ENCODE peak calls at places on chromosomes 1 and 21, in seven cellular contexts. M is GM23248; F is endodermal cell; I is right atrium auricular region; N is OCI-LY7; W is prostate gland; K is CD4-positive, alpha-beta T cell. E is an unnamed sample. For H3K9me3, the result is how much of the 10 kb centered on the place peaks cover.

GRCh38 chr1:88892146-88892877 is 945 bp upstream of the GTF2B start:
- DNase-seq in I (no peak), F (peak), M (peak), W (no peak), N (peak), K (no peak), E (no peak)

GRCh38 chr1:116288201-116288598 is 84.8 kb upstream of the ATP1A1 start:
- DNase-seq in M (no peak), W (no peak), K (no peak), F (no peak), N (peak), I (no peak), E (no peak)

GRCh38 chr1:30901798-30902652 is 6.5 kb downstream of the SDC3 start:
- DNase-seq in K (no peak), M (no peak), F (no peak), I (no peak), N (no peak), W (no peak), E (no peak)

GRCh38 chr1:231172411-231172810 is 10.6 kb downstream of the TRIM67 start:
- DNase-seq in I (no peak), W (no peak), N (no peak), K (no peak), M (no peak), F (no peak), E (no peak)

GRCh38 chr1:187396226-187396625 is 567.5 kb downstream of the PLA2G4A start:
- DNase-seq in M (no peak), F (peak), W (no peak), I (no peak), K (no peak), N (no peak), E (no peak)

GRCh38 chr1:24182041-24182440 is 5.0 kb downstream of the IFNLR1 start:
- DNase-seq in F (no peak), M (no peak), K (no peak), I (no peak), N (no peak), W (no peak), E (no peak)

GRCh38 chr1:6351480-6352137 is 42.0 kb downstream of the ACOT7 start:
- DNase-seq in F (no peak), I (no peak), K (no peak), M (no peak), N (no peak), W (peak), E (no peak)

GRCh38 chr1:39268112-39268581 is 63.7 kb downstream of the MACF1 start:
- DNase-seq in F (peak), N (no peak), I (peak), K (no peak), W (peak), M (peak), E (no peak)

GRCh38 chr1:40381268-40382109 is 8.0 kb downstream of the SMAP2 start:
- DNase-seq in I (no peak), K (no peak), W (no peak), F (no peak), N (peak), M (no peak), E (no peak)

GRCh38 chr1:18882511-18882910 is 19.8 kb downstream of the ALDH4A1 start:
- DNase-seq in W (no peak), N (no peak), K (no peak), I (no peak), M (peak), F (no peak), E (no peak)

GRCh38 chr1:241391926-241392710 is 35.1 kb upstream of the RGS7 start:
- DNase-seq in N (no peak), I (no peak), K (no peak), M (no peak), F (no peak), W (no peak), E (no peak)

GRCh38 chr1:196558424-196558823 is 49.8 kb downstream of the KCNT2 start:
- DNase-seq in W (no peak), F (no peak), N (no peak), M (peak), I (no peak), K (no peak), E (no peak)

GRCh38 chr1:165875171-165875570 is 47.8 kb downstream of the UCK2 start:
- DNase-seq in K (no peak), N (no peak), M (no peak), I (no peak), F (no peak), W (no peak), E (no peak)

GRCh38 chr1:30881266-30882181 is 27.0 kb downstream of the SDC3 start:
- DNase-seq in N (peak), K (no peak), F (no peak), M (no peak), W (no peak), I (no peak), E (peak)

GRCh38 chr1:50209749-50210148 is 101.0 kb downstream of the ELAVL4 start:
- DNase-seq in W (no peak), K (no peak), M (no peak), F (no peak), N (no peak), I (no peak), E (no peak)

GRCh38 chr1:31510853-31511789 is 65.2 kb upstream of the TINAGL1 start:
- DNase-seq in I (no peak), K (no peak), F (peak), N (no peak), M (no peak), W (peak), E (no peak)

GRCh38 chr1:56566994-56567393 is 12.4 kb downstream of the PLPP3 start:
- DNase-seq in K (no peak), M (no peak), N (no peak), I (no peak), W (no peak), F (peak), E (peak)

GRCh38 chr1:162899422-162900168 is 38.6 kb upstream of the CCDC190 start:
- DNase-seq in M (peak), F (no peak), I (no peak), N (no peak), W (no peak), K (no peak), E (no peak)

GRCh38 chr1:46804926-46805325 is 6.1 kb downstream of the CYP4B1 start:
- DNase-seq in M (no peak), F (no peak), N (no peak), W (no peak), I (peak), K (no peak), E (no peak)

GRCh38 chr1:53341961-53342707 is 14.3 kb upstream of the LRP8 start:
- DNase-seq in W (no peak), N (no peak), M (no peak), I (no peak), K (no peak), F (peak), E (peak)

GRCh38 chr1:228361314-228362140 is 45.1 kb downstream of the TRIM11 start:
- DNase-seq in M (no peak), F (no peak), N (no peak), K (no peak), I (no peak), W (no peak), E (no peak)

GRCh38 chr1:155983191-155984023 is 5.1 kb upstream of the ARHGEF2 start:
- DNase-seq in M (peak), K (no peak), F (peak), I (peak), N (peak), W (no peak), E (no peak)

GRCh38 chr21:33441489-33442477 is 38.0 kb downstream of the TMEM50B start:
- DNase-seq in K (no peak), M (peak), I (peak), F (peak), W (no peak), N (peak), E (no peak)

GRCh38 chr1:18907914-18908845 is 5.8 kb upstream of the ALDH4A1 start:
- DNase-seq in F (no peak), K (no peak), M (no peak), W (no peak), I (no peak), N (peak), E (no peak)

GRCh38 chr1:50181027-50181663 is 72.4 kb downstream of the ELAVL4 start:
- DNase-seq in F (no peak), I (no peak), K (no peak), N (no peak), W (peak), M (peak), E (no peak)

GRCh38 chr1:185734929-185735666 is 907 bp downstream of the HMCN1 start:
- DNase-seq in W (no peak), I (no peak), N (no peak), M (peak), K (no peak), F (no peak), E (no peak)

GRCh38 chr1:219681876-219682275 is 69.0 kb upstream of the ZC3H11B start:
- DNase-seq in M (no peak), I (no peak), F (no peak), K (no peak), W (no peak), N (no peak), E (no peak)

GRCh38 chr1:111596499-111596898 is 23.1 kb upstream of the RAP1A start:
- DNase-seq in M (no peak), I (no peak), K (peak), W (no peak), F (no peak), N (no peak), E (no peak)

GRCh38 chr1:53592985-53593757 is 134.0 kb downstream of the DMRTB1 start:
- DNase-seq in M (no peak), I (no peak), W (no peak), F (no peak), K (no peak), N (no peak), E (no peak)

GRCh38 chr1:213783898-213784297 is 203.9 kb upstream of the PROX1 start:
- DNase-seq in I (no peak), F (no peak), K (no peak), M (no peak), N (no peak), W (no peak), E (no peak)

GRCh38 chr21:26769613-26770188 is 75.5 kb downstream of the ADAMTS1 start:
- DNase-seq in F (no peak), K (no peak), W (no peak), N (no peak), I (no peak), M (peak), E (peak)

GRCh38 chr21:36052860-36053766 is 7.2 kb downstream of the SETD4 start:
- DNase-seq in I (no peak), K (no peak), N (no peak), M (no peak), W (peak), F (no peak), E (no peak)

GRCh38 chr21:36045993-36046392 is 14.3 kb downstream of the SETD4 start:
- DNase-seq in W (no peak), F (no peak), N (no peak), M (no peak), K (no peak), I (no peak), E (no peak)

GRCh38 chr21:36044056-36044455 is 16.3 kb downstream of the SETD4 start:
- DNase-seq in W (peak), M (no peak), K (no peak), I (no peak), N (no peak), F (no peak), E (no peak)

GRCh38 chr21:36047139-36047538 is 13.2 kb downstream of the SETD4 start:
- DNase-seq in W (no peak), M (no peak), N (no peak), F (no peak), K (no peak), I (no peak), E (no peak)

DNA sequence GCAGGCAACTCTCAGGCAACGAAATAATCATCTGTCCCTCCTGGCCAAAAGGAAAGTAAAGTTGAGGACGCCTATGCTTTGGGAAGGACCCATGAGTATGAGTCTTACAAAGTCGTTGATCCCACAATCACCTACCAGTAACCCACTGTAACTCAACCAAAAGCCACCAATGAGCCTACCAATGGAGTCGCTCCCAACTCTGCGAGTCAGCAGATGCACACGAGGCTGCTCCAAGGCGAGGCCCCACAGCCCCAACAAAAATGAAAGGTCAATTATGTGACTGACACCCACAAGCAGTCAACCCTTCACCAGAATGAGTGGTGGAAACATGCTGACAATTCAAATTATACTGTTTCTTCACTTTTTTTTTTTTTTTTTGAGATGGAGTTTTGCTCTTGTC is 12.0 kb downstream of the SETD4 start:
- DNase-seq in I (no peak), N (no peak), K (no peak), F (no peak), M (no peak), W (no peak), E (no peak)
- H3K9me3 ChIP-seq in I (under half), N (under half), K (under half), F (under half), M (under half), W (under half), E (under half)

GRCh38 chr21:23455676-23456075 is 2151.6 kb downstream of the MRPL39 start:
- DNase-seq in W (no peak), I (no peak), K (no peak), M (no peak), N (no peak), F (no peak), E (no peak)
- H3K9me3 ChIP-seq in W (under half), I (under half), K (under half), M (under half), N (under half), F (under half), E (under half)

DNA sequence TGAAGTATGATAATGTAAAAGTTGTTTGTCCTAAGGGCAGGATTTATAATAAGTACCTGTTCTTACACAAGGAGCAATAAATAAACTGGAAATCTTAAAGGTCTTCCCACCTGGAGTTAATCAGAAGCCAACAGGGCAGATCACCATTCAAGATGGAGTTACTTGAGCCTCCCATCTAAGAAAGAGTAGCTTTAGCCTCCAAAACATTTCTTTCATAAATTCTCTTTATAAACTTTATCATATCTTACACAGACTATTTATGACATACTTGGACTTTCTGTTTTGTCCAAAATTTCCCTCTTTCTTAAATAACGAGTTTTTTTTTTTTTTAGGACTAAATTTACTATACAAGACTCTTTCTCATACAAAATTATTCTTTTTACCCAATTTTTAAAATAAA is 18.5 kb downstream of the OR2T1 start:
- DNase-seq in W (no peak), I (no peak), M (no peak), N (peak), K (no peak), F (no peak), E (no peak)
- H3K9me3 ChIP-seq in W (under half), I (under half), M (under half), N (under half), K (under half), F (half or more), E (under half)

GRCh38 chr1:152244576-152244975 is 20.6 kb upstream of the HRNR start:
- DNase-seq in F (no peak), I (no peak), N (no peak), M (peak), K (no peak), W (no peak), E (no peak)
- H3K9me3 ChIP-seq in F (half or more), I (under half), N (under half), M (under half), K (under half), W (under half), E (under half)

GRCh38 chr1:66175581-66175980 is 358.4 kb upstream of the SGIP1 start:
- DNase-seq in K (no peak), I (no peak), M (no peak), N (no peak), F (no peak), W (no peak), E (no peak)
- H3K9me3 ChIP-seq in K (under half), I (under half), M (under half), N (under half), F (under half), W (under half), E (under half)

GRCh38 chr1:3007298-3008147 is 13.7 kb upstream of the ACTRT2 start:
- DNase-seq in F (no peak), W (no peak), I (no peak), K (no peak), N (no peak), M (no peak), E (no peak)
- H3K9me3 ChIP-seq in F (under half), W (under half), I (under half), K (under half), N (under half), M (under half), E (under half)

GRCh38 chr1:77253211-77253610 is 28.6 kb upstream of the AK5 start:
- DNase-seq in F (no peak), W (no peak), I (no peak), K (no peak), M (no peak), N (no peak), E (no peak)
- H3K9me3 ChIP-seq in F (under half), W (under half), I (half or more), K (under half), M (under half), N (under half), E (under half)

DNA sequence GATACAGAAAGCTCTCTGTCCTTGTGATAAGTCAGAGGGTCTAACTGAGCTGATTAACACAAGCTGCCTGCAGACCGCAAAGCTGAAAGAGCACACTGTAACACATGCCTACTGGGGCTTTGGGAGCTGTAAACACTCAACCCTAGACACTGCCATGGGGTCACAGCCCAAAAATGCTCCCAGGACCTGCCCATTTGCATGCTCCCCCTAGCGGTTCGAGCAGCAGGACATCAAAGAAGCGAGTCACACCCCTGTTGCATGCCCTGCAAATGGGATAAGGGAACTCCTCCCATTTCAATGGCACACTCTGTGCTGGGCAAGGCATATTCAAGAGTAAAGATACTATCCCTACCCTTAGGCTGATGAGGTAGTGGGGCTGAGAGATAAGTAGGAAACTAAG is 22.8 kb downstream of the LCE3E start:
- DNase-seq in F (peak), N (peak), K (no peak), W (no peak), I (no peak), M (peak), E (no peak)
- H3K9me3 ChIP-seq in F (half or more), N (under half), K (under half), W (under half), I (under half), M (under half), E (under half)

GRCh38 chr1:80384037-80384830 is 1377.7 kb upstream of the ADGRL4 start:
- DNase-seq in N (no peak), I (no peak), W (no peak), M (no peak), K (no peak), F (no peak), E (no peak)
- H3K9me3 ChIP-seq in N (under half), I (under half), W (under half), M (under half), K (under half), F (under half), E (under half)

GRCh38 chr21:45670731-45671130 is 27.2 kb downstream of the PCBP3 start:
- DNase-seq in F (no peak), M (no peak), W (no peak), I (no peak), N (no peak), K (no peak), E (no peak)
- H3K9me3 ChIP-seq in F (under half), M (under half), W (under half), I (under half), N (under half), K (under half), E (under half)